ENCODE peak calls at places on chromosomes 13 and 19, in four cellular contexts. One of them, this sample, is unnamed.
A peak's percentile ranks its signal among the peaks of the same experiment; 100 is the strongest.

GRCh38 chr19:11423804-11424318 is 4.7 kb upstream of the RGL3 start:
- DNase-seq in thyroid gland: peak; percentile 78
- DNase-seq in HepG2: no peak
- DNase-seq in RWPE2: no peak
- DNase-seq in this sample: no peak

GRCh38 chr19:9991425-9992191 is 18.7 kb downstream of the COL5A3 start:
- DNase-seq in thyroid gland: no peak
- DNase-seq in HepG2: no peak
- DNase-seq in RWPE2: no peak
- DNase-seq in this sample: no peak

GRCh38 chr13:102779426-102780159 is 6.0 kb upstream of the TEX30 start:
- DNase-seq in thyroid gland: no peak
- DNase-seq in RWPE2: no peak
- DNase-seq in HepG2: no peak
- DNase-seq in this sample: no peak

GRCh38 chr13:37608750-37609339 is 10.3 kb upstream of the POSTN start:
- DNase-seq in RWPE2: no peak
- DNase-seq in HepG2: no peak
- DNase-seq in thyroid gland: no peak
- DNase-seq in this sample: no peak

GRCh38 chr13:94140027-94140426 is 339.5 kb downstream of the DCT start:
- DNase-seq in RWPE2: no peak
- DNase-seq in thyroid gland: no peak
- DNase-seq in HepG2: no peak
- DNase-seq in this sample: no peak

GRCh38 chr19:2500861-2501260 is 24.9 kb downstream of the GADD45B start:
- DNase-seq in thyroid gland: peak; percentile 27
- DNase-seq in HepG2: no peak
- DNase-seq in RWPE2: no peak
- DNase-seq in this sample: peak; percentile 47

GRCh38 chr13:62305758-62306157 is 890.1 kb upstream of the PCDH20 start:
- DNase-seq in RWPE2: no peak
- DNase-seq in HepG2: no peak
- DNase-seq in thyroid gland: no peak
- DNase-seq in this sample: no peak

GRCh38 chr13:75762066-75762937 is 126.2 kb downstream of the LMO7 start:
- DNase-seq in RWPE2: no peak
- DNase-seq in HepG2: peak; percentile 15
- DNase-seq in thyroid gland: peak; percentile 69
- DNase-seq in this sample: peak; percentile 56

GRCh38 chr13:113052206-113052605 is 53.4 kb upstream of the F7 start:
- DNase-seq in RWPE2: peak; percentile 39
- DNase-seq in thyroid gland: no peak
- DNase-seq in HepG2: no peak
- DNase-seq in this sample: no peak

GRCh38 chr13:99376132-99376531 is 68.9 kb upstream of the GPR183 start:
- DNase-seq in RWPE2: no peak
- DNase-seq in thyroid gland: peak; percentile 66
- DNase-seq in HepG2: no peak
- DNase-seq in this sample: no peak

GRCh38 chr13:73767191-73767741 is 366.9 kb downstream of the KLF12 start:
- DNase-seq in HepG2: peak; percentile 20
- DNase-seq in RWPE2: no peak
- DNase-seq in thyroid gland: no peak
- DNase-seq in this sample: no peak

GRCh38 chr19:11322269-11323024 is 17.0 kb downstream of the RAB3D start:
- DNase-seq in RWPE2: no peak
- DNase-seq in thyroid gland: peak; percentile 3
- DNase-seq in HepG2: no peak
- DNase-seq in this sample: no peak

GRCh38 chr13:73835138-73835721 is 299.0 kb downstream of the KLF12 start:
- DNase-seq in HepG2: peak; percentile 39
- DNase-seq in RWPE2: no peak
- DNase-seq in thyroid gland: no peak
- DNase-seq in this sample: no peak

GRCh38 chr13:41416276-41416675 is 41.1 kb upstream of the RGCC start:
- DNase-seq in HepG2: no peak
- DNase-seq in RWPE2: no peak
- DNase-seq in thyroid gland: no peak
- DNase-seq in this sample: no peak

GRCh38 chr19:36060430-36060829 is 5.7 kb downstream of the WDR62 start:
- DNase-seq in thyroid gland: no peak
- DNase-seq in RWPE2: no peak
- DNase-seq in HepG2: no peak
- DNase-seq in this sample: no peak

GRCh38 chr19:49343127-49343526 is 7.9 kb downstream of the CD37 start:
- DNase-seq in HepG2: no peak
- DNase-seq in RWPE2: peak; percentile 26
- DNase-seq in thyroid gland: no peak
- DNase-seq in this sample: no peak

GRCh38 chr19:575527-576506 is 3.4 kb downstream of the BSG start:
- DNase-seq in HepG2: no peak
- DNase-seq in RWPE2: peak; percentile 88
- DNase-seq in thyroid gland: peak; percentile 72
- DNase-seq in this sample: no peak

GRCh38 chr13:112168771-112169170 is 101.8 kb downstream of the SOX1 start:
- DNase-seq in RWPE2: no peak
- DNase-seq in thyroid gland: peak; percentile 75
- DNase-seq in HepG2: no peak
- DNase-seq in this sample: no peak

GRCh38 chr19:38228491-38229439 is 4.7 kb upstream of the DPF1 start:
- DNase-seq in thyroid gland: no peak
- DNase-seq in RWPE2: no peak
- DNase-seq in HepG2: no peak
- DNase-seq in this sample: no peak

GRCh38 chr13:32178763-32179162 is 136.4 kb downstream of the ZAR1L start:
- DNase-seq in thyroid gland: no peak
- DNase-seq in RWPE2: no peak
- DNase-seq in HepG2: no peak
- DNase-seq in this sample: no peak

GRCh38 chr19:7895565-7895964 is 7.3 kb downstream of the LRRC8E start:
- DNase-seq in HepG2: no peak
- DNase-seq in thyroid gland: no peak
- DNase-seq in RWPE2: no peak
- DNase-seq in this sample: no peak

GRCh38 chr13:44351505-44351854 is 22.1 kb upstream of the SERP2 start:
- DNase-seq in HepG2: no peak
- DNase-seq in thyroid gland: no peak
- DNase-seq in RWPE2: no peak
- DNase-seq in this sample: no peak

GRCh38 chr19:46202426-46202825 is 27.1 kb upstream of the IGFL1 start:
- DNase-seq in RWPE2: no peak
- DNase-seq in HepG2: no peak
- DNase-seq in thyroid gland: no peak
- DNase-seq in this sample: no peak

GRCh38 chr19:47122359-47123335 is 8.0 kb upstream of the SAE1 start:
- DNase-seq in HepG2: peak; percentile 58
- DNase-seq in thyroid gland: no peak
- DNase-seq in RWPE2: no peak
- DNase-seq in this sample: no peak

GRCh38 chr13:30685320-30685859 is 50.0 kb upstream of the ALOX5AP start:
- DNase-seq in RWPE2: no peak
- DNase-seq in thyroid gland: no peak
- DNase-seq in HepG2: no peak
- DNase-seq in this sample: no peak

GRCh38 chr13:30689752-30690151 is 45.6 kb upstream of the ALOX5AP start:
- DNase-seq in RWPE2: no peak
- DNase-seq in HepG2: no peak
- DNase-seq in thyroid gland: no peak
- DNase-seq in this sample: no peak

GRCh38 chr13:30692108-30692507 is 43.2 kb upstream of the ALOX5AP start:
- DNase-seq in HepG2: no peak
- DNase-seq in thyroid gland: no peak
- DNase-seq in RWPE2: no peak
- DNase-seq in this sample: no peak

GRCh38 chr13:30685987-30686386 is 49.4 kb upstream of the ALOX5AP start:
- DNase-seq in HepG2: no peak
- DNase-seq in RWPE2: no peak
- DNase-seq in thyroid gland: no peak
- DNase-seq in this sample: no peak

GRCh38 chr13:30690282-30691188 is 44.8 kb upstream of the ALOX5AP start:
- DNase-seq in thyroid gland: peak; percentile 43
- DNase-seq in RWPE2: no peak
- DNase-seq in HepG2: no peak
- DNase-seq in this sample: peak; percentile 61
- H3K4me3 ChIP-seq in thyroid gland: no peak overlapping the region
- H3K4me3 ChIP-seq in RWPE2: no peak overlapping the region
- H3K4me3 ChIP-seq in HepG2: peak overlapping the region; percentile 68
- H3K4me3 ChIP-seq in this sample: peak overlapping the region; percentile 21

DNA sequence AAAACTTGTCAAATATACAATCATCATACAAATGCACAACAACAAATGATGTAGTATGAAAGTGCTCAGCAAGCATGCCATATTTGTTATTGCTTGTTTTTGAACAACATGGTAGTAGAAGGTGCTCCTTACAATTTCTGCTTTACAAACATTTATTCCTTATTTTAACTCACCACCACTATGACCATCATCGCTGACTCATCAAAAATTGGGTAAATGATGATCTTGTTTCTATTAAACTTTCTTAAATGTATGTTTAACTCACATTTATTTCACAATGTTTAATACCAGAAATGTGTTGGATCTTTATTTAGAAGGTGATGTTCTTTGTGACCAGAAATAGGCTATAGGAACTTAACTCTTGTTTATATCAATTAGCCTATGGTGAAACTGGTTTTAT is 45.5 kb downstream of the KCNRG start:
- DNase-seq in thyroid gland: no peak
- DNase-seq in RWPE2: no peak
- DNase-seq in HepG2: no peak
- DNase-seq in this sample: no peak
- H3K36me3 ChIP-seq in thyroid gland: no peaks in the 10 kb centered on the region
- H3K36me3 ChIP-seq in RWPE2: peaks cover 76% of the 10 kb centered on the region
- H3K36me3 ChIP-seq in HepG2: peaks cover 18% of the 10 kb centered on the region
- H3K36me3 ChIP-seq in this sample: no peaks in the 10 kb centered on the region

GRCh38 chr13:35771898-35772297 is 295.4 kb upstream of the MAB21L1 start:
- DNase-seq in RWPE2: no peak
- DNase-seq in thyroid gland: no peak
- DNase-seq in HepG2: no peak
- DNase-seq in this sample: no peak

GRCh38 chr13:35768126-35768525 is 291.6 kb upstream of the MAB21L1 start:
- DNase-seq in HepG2: no peak
- DNase-seq in thyroid gland: no peak
- DNase-seq in RWPE2: no peak
- DNase-seq in this sample: no peak

GRCh38 chr13:35768551-35768950 is 292.1 kb upstream of the MAB21L1 start:
- DNase-seq in thyroid gland: no peak
- DNase-seq in HepG2: no peak
- DNase-seq in RWPE2: no peak
- DNase-seq in this sample: no peak

GRCh38 chr13:35770756-35771291 is 294.3 kb upstream of the MAB21L1 start:
- DNase-seq in HepG2: no peak
- DNase-seq in RWPE2: no peak
- DNase-seq in thyroid gland: no peak
- DNase-seq in this sample: no peak

DNA sequence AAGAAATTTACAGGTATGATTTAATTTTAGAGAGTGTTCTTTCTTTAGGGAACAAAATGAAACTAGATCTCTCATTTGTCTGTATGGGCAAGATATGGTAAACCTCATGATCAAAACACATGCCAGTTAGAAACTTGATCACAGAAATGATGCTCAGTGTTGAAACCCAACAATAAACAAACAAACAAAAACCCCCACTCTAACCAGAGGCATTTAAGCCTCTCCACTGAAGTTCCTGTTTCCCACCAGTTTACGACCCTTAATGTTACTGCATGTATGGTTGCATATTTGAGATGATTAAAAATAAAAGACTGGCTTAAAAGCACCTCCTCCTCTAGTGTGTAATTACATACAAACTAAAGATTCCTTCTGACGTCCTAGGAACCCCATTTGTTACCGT is 293.3 kb upstream of the MAB21L1 start:
- DNase-seq in RWPE2: no peak
- DNase-seq in thyroid gland: no peak
- DNase-seq in HepG2: no peak
- DNase-seq in this sample: no peak
- H3K4me3 ChIP-seq in RWPE2: no peak overlapping the region
- H3K4me3 ChIP-seq in thyroid gland: no peak overlapping the region
- H3K4me3 ChIP-seq in HepG2: no peak overlapping the region
- H3K4me3 ChIP-seq in this sample: no peak overlapping the region

GRCh38 chr13:28476919-28477708 is 17.8 kb downstream of the FLT1 start:
- DNase-seq in thyroid gland: no peak
- DNase-seq in RWPE2: no peak
- DNase-seq in HepG2: no peak
- DNase-seq in this sample: no peak
- H3K36me3 ChIP-seq in thyroid gland: no peaks in the 10 kb centered on the region
- H3K36me3 ChIP-seq in RWPE2: no peaks in the 10 kb centered on the region
- H3K36me3 ChIP-seq in HepG2: no peaks in the 10 kb centered on the region
- H3K36me3 ChIP-seq in this sample: no peaks in the 10 kb centered on the region

DNA sequence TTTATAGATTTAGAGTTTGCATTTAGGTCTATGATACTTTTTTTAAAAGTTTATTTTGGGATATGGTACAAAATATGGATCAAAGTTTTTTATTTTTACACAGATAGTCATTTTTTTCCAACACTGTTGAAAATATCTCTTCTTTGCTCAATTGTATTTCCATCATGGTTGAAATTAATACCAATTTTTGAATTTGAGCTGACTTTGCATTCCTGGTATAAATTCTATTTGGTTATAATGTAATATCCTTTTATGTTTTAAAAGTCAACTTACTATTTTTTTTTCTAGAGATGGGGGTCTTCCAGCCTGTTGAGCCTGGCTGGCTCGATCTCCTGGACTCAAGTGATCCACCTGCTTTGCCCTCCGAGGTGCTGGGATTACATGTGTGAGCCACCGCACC is 620.1 kb downstream of the OLFM4 start:
- DNase-seq in RWPE2: no peak
- DNase-seq in thyroid gland: no peak
- DNase-seq in HepG2: no peak
- DNase-seq in this sample: no peak
- H3K4me3 ChIP-seq in RWPE2: no peak overlapping the region
- H3K4me3 ChIP-seq in thyroid gland: no peak overlapping the region
- H3K4me3 ChIP-seq in HepG2: no peak overlapping the region
- H3K4me3 ChIP-seq in this sample: no peak overlapping the region

This sample was measured in lung.